ENCODE peak calls at places on chromosomes 13 and 19, in seven cellular contexts. Q is GM10248, X is IMR-90, V is GM12865, S is RWPE1, L is breast epithelium, B is cardiac fibroblast. M is an unnamed sample.

GRCh38 chr19:57934820-57935665 is at the start of gene ZNF418:
- DNase-seq in Q (peak; percentile 39), X (peak; percentile 84), V (peak; percentile 77), S (peak; percentile 56), L (peak; percentile 53), B (peak; percentile 88), M (peak; percentile 52)

GRCh38 chr19:1292419-1293151 is 6.9 kb downstream of the EFNA2 start:
- DNase-seq in Q (no peak), X (no peak), V (no peak), S (no peak), L (no peak), B (no peak), M (no peak)

GRCh38 chr19:53132231-53132991 is at the start of gene ZNF415:
- DNase-seq in Q (peak; percentile 69), X (peak; percentile 67), V (no peak), S (peak; percentile 87), L (peak; percentile 82), B (peak; percentile 65), M (peak; percentile 61)

GRCh38 chr13:46756977-46757376 is 40.0 kb downstream of the ESD start:
- DNase-seq in Q (no peak), X (peak; percentile 48), V (no peak), S (no peak), L (no peak), B (peak; percentile 64), M (no peak)

GRCh38 chr19:9323557-9323918 is 441 bp upstream of the ZNF559 start:
- DNase-seq in Q (peak; percentile 31), X (peak; percentile 75), V (peak; percentile 85), S (peak; percentile 44), L (no peak), B (peak; percentile 90), M (no peak)

GRCh38 chr13:44903596-44903995 is 85.7 kb downstream of the NUFIP1 start:
- DNase-seq in Q (no peak), X (peak; percentile 84), V (no peak), S (no peak), L (no peak), B (peak; percentile 98), M (no peak)

GRCh38 chr13:23751195-23751594 is 138.0 kb downstream of the MIPEP start:
- DNase-seq in Q (peak; percentile 31), X (peak; percentile 53), V (peak; percentile 75), S (peak; percentile 21), L (no peak), B (no peak), M (no peak)

GRCh38 chr19:58196911-58197616 is 14.2 kb downstream of the ZNF274 start:
- DNase-seq in Q (no peak), X (peak; percentile 13), V (peak; percentile 44), S (no peak), L (no peak), B (peak; percentile 28), M (no peak)

GRCh38 chr19:9857920-9858746 is 23.0 kb downstream of the PIN1 start:
- DNase-seq in Q (peak; percentile 69), X (no peak), V (peak; percentile 12), S (no peak), L (no peak), B (no peak), M (no peak)

GRCh38 chr13:40193290-40194203 is 472.9 kb downstream of the FOXO1 start:
- DNase-seq in Q (no peak), X (no peak), V (no peak), S (no peak), L (no peak), B (no peak), M (no peak)

GRCh38 chr19:35792888-35793287 is 17.5 kb downstream of the ARHGAP33 start:
- DNase-seq in Q (no peak), X (no peak), V (no peak), S (no peak), L (no peak), B (no peak), M (no peak)

GRCh38 chr19:35797663-35798062 is 15.0 kb downstream of the PRODH2 start:
- DNase-seq in Q (no peak), X (no peak), V (no peak), S (no peak), L (no peak), B (no peak), M (no peak)

GRCh38 chr19:35792312-35792711 is 16.9 kb downstream of the ARHGAP33 start:
- DNase-seq in Q (no peak), X (no peak), V (no peak), S (no peak), L (no peak), B (no peak), M (no peak)

GRCh38 chr19:35793381-35794165 is 18.2 kb downstream of the ARHGAP33 start:
- DNase-seq in Q (no peak), X (no peak), V (no peak), S (no peak), L (no peak), B (peak; percentile 21), M (no peak)

GRCh38 chr19:35796645-35797542 is 15.8 kb downstream of the PRODH2 start:
- DNase-seq in Q (no peak), X (no peak), V (no peak), S (no peak), L (no peak), B (no peak), M (no peak)
- TF ChIP-seq CTCF in Q (no peak), X (no peak), V (no peak), S (no peak), L (no peak), B (no peak), M (no peak)

DNA sequence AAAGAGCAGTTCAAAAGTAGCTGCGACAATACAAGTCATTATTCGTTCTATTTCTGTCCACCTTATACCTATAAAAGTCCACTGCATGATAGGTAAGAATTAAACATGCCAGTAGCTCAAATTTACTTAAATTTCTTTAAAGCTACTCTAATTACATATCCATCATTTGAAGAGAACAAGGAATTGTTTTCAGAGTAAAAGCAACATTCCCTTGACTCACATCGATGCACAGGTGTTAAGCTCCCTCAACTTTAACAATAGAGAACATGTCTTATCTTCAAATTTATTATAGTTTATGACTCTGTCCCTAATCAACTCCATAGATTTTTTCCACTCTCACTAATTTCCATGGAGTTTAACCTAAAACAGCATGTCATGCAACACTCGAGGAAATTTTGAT is 157.5 kb upstream of the ATXN8OS start:
- DNase-seq in Q (no peak), X (no peak), V (no peak), S (no peak), L (no peak), B (no peak), M (no peak)
- TF ChIP-seq CTCF in Q (no peak), X (no peak), V (no peak), S (no peak), L (no peak), B (no peak), M (no peak)

GRCh38 chr19:18487576-18488402 is 34.1 kb downstream of the ELL start:
- DNase-seq in Q (no peak), X (no peak), V (no peak), S (no peak), L (no peak), B (no peak), M (no peak)

GRCh38 chr19:18481505-18482222 is 40.2 kb downstream of the ELL start:
- DNase-seq in Q (no peak), X (no peak), V (no peak), S (no peak), L (no peak), B (no peak), M (no peak)

GRCh38 chr19:18483119-18483518 is 38.8 kb downstream of the ELL start:
- DNase-seq in Q (no peak), X (no peak), V (no peak), S (no peak), L (no peak), B (no peak), M (no peak)

GRCh38 chr19:18486746-18487145 is 35.1 kb downstream of the ELL start:
- DNase-seq in Q (no peak), X (no peak), V (no peak), S (no peak), L (no peak), B (no peak), M (no peak)

GRCh38 chr19:18484992-18485391 is 36.9 kb downstream of the ELL start:
- DNase-seq in Q (no peak), X (no peak), V (no peak), S (no peak), L (no peak), B (no peak), M (no peak)
- TF ChIP-seq CTCF in Q (no peak), X (no peak), V (no peak), S (no peak), L (no peak), B (no peak), M (no peak)

GRCh38 chr19:5339950-5340636 is 519 bp downstream of the PTPRS start:
- DNase-seq in Q (no peak), X (no peak), V (no peak), S (no peak), L (no peak), B (no peak), M (no peak)
- TF ChIP-seq CTCF in Q (no peak), X (peak; percentile 36), V (peak; percentile 3), S (peak; percentile 24), L (no peak), B (no peak), M (no peak)

GRCh38 chr19:48321372-48321621 is 4.1 kb upstream of the EMP3 start:
- DNase-seq in Q (peak; percentile 98), X (peak; percentile 77), V (peak; percentile 98), S (peak; percentile 96), L (peak; percentile 100), B (peak; percentile 96), M (peak; percentile 85)

GRCh38 chr19:48318286-48318987 is 6.9 kb upstream of the EMP3 start:
- DNase-seq in Q (no peak), X (no peak), V (no peak), S (no peak), L (no peak), B (no peak), M (no peak)

GRCh38 chr19:48325265-48325910 is at the start of gene EMP3:
- DNase-seq in Q (peak; percentile 73), X (peak; percentile 92), V (peak; percentile 85), S (peak; percentile 62), L (peak; percentile 74), B (peak; percentile 96), M (no peak)

GRCh38 chr19:48319647-48320537 is 5.5 kb upstream of the EMP3 start:
- DNase-seq in Q (peak; percentile 67), X (peak; percentile 75), V (peak; percentile 76), S (peak; percentile 76), L (peak; percentile 86), B (peak; percentile 88), M (no peak)

DNA sequence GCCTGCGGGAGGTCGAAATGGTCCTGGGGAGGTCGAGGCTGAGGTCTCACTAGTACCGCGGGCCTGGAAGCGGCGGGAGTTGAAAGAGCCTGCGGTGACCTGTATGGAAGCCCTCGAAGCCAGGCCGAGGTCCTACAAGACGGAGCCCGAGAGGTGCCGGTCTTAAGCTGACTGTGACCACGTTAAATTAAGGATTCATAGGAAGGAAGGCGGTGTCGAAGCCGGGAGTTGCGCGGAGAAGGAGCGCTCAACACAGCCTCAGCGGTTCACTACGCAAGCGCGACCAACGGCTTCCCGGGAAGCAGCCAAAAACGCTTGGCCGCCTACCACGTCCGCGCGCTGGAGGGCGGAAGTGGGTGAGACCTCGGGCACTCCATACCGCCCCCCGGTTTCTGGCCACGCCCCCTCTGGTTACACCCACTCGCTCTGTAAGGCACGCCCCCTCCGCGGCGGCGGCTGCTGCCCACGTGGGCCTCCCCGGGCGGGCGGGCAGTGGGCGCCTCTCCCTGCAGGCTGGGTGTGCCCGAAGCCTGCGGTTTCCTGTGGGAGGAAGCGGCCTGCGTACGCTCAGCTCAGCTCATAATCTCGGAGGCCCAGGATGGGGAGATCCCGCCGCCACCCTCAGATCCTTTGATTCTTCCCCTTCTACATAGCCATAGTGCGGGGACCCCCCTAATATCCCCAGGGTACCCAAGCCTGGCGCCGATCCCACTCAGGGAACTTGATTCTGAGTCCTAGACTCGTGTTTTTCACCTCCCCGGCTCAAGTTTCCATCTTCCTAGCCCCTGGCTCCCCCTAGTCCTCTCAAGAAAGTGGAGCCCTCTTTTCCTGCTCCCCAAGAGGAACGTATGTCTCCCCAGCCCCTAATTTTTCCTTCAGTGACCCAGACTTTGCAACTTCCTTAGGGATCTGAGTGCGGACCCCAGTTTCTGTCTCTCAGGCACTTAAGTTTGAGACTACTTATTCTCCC is 3.4 kb upstream of the EMP3 start:
- DNase-seq in Q (peak; percentile 95), X (peak; percentile 98), V (peak; percentile 100), S (peak; percentile 97), L (peak; percentile 99), B (peak; percentile 100), M (peak; percentile 86)
- TF ChIP-seq CTCF in Q (no peak), X (peak; percentile 15), V (no peak), S (no peak), L (peak; percentile 25), B (no peak), M (no peak)